ENCODE peak calls at places on chromosome 14, in ten cellular contexts. P is effector memory CD4-positive, alpha-beta T cell; L is brain microvascular endothelial cell; R is neural progenitor cell; T is CD4-positive, alpha-beta T cell; V is colonic mucosa; Y is sigmoid colon; J is heart left ventricle; W is HepG2; N is Panc1. B is an unnamed sample.

GRCh38 chr14:77023001-77023996 is 5.2 kb downstream of the IRF2BPL start:
- DNase-seq in N (no peak), P (no peak), W (peak), V (peak), Y (peak), L (no peak), J (peak), T (no peak), R (peak), B (no peak)

GRCh38 chr14:86405250-86405649 is 875.3 kb downstream of the FLRT2 start:
- DNase-seq in L (no peak), N (no peak), V (no peak), Y (no peak), T (no peak), J (no peak), W (no peak), P (no peak), R (no peak), B (no peak)

GRCh38 chr14:54450535-54450934 is 9.4 kb upstream of the CNIH1 start:
- DNase-seq in R (no peak), L (no peak), V (no peak), N (no peak), J (no peak), P (no peak), Y (no peak), T (no peak), W (no peak), B (no peak)

GRCh38 chr14:51428981-51429380 is 188.9 kb downstream of the TMX1 start:
- DNase-seq in P (no peak), W (no peak), L (no peak), N (no peak), Y (no peak), R (no peak), V (no peak), T (no peak), J (no peak), B (no peak)

GRCh38 chr14:93047661-93048060 is 68.1 kb downstream of the ITPK1 start:
- DNase-seq in P (no peak), L (no peak), W (no peak), Y (no peak), V (no peak), J (peak), N (no peak), R (no peak), T (no peak), B (no peak)

GRCh38 chr14:99179946-99180345 is 92.1 kb downstream of the BCL11B start:
- DNase-seq in Y (no peak), W (no peak), J (no peak), R (no peak), L (no peak), V (no peak), T (no peak), P (no peak), N (no peak), B (no peak)

GRCh38 chr14:78782551-78782950 is 612.4 kb downstream of the NRXN3 start:
- DNase-seq in N (no peak), L (no peak), T (no peak), J (no peak), P (no peak), W (no peak), R (no peak), V (no peak), Y (no peak), B (no peak)

GRCh38 chr14:61477845-61478438 is 156.6 kb downstream of the PRKCH start:
- DNase-seq in L (peak), P (peak), T (no peak), N (no peak), W (no peak), R (no peak), J (peak), Y (peak), V (peak), B (peak)

GRCh38 chr14:76011959-76012802 is 26.6 kb downstream of the IFT43 start:
- DNase-seq in L (peak), Y (peak), P (no peak), N (no peak), T (no peak), W (no peak), R (peak), J (peak), V (no peak), B (peak)

GRCh38 chr14:21524575-21525518 is 1.3 kb downstream of the SALL2 start:
- DNase-seq in R (no peak), T (no peak), L (no peak), P (no peak), Y (no peak), N (no peak), W (no peak), V (no peak), J (no peak), B (no peak)

GRCh38 chr14:67426161-67426560 is 14.2 kb upstream of the PLEK2 start:
- DNase-seq in V (no peak), Y (peak), L (no peak), P (no peak), N (no peak), T (no peak), W (no peak), J (peak), R (no peak), B (no peak)

GRCh38 chr14:49959822-49960408 is 67.0 kb downstream of the ARF6 start:
- DNase-seq in V (peak), R (no peak), P (no peak), N (no peak), T (no peak), J (no peak), Y (no peak), W (no peak), L (no peak), B (no peak)

GRCh38 chr14:51448831-51449665 is 202.7 kb upstream of the FRMD6 start:
- DNase-seq in L (peak), T (no peak), Y (no peak), W (no peak), J (peak), N (no peak), P (no peak), V (no peak), R (no peak), B (no peak)

GRCh38 chr14:92040431-92041040 is 677 bp upstream of the TRIP11 start:
- DNase-seq in T (no peak), L (peak), N (no peak), Y (no peak), P (no peak), V (peak), W (peak), J (no peak), R (no peak), B (no peak)

GRCh38 chr14:69263364-69263763 is 3.4 kb downstream of the GALNT16 start:
- DNase-seq in R (no peak), V (no peak), J (peak), W (no peak), N (no peak), Y (peak), L (peak), P (no peak), T (no peak), B (peak)

GRCh38 chr14:106491851-106492250 is 965.5 kb downstream of the TMEM121 start:
- DNase-seq in L (no peak), T (no peak), V (no peak), J (no peak), N (no peak), P (no peak), Y (no peak), W (no peak), R (no peak), B (no peak)

GRCh38 chr14:65179918-65180724 is 77.8 kb upstream of the MAX start:
- DNase-seq in T (no peak), V (peak), R (no peak), W (no peak), N (no peak), L (peak), P (no peak), J (peak), Y (peak), B (no peak)

GRCh38 chr14:89266754-89267153 is 150.3 kb downstream of the FOXN3 start:
- DNase-seq in R (no peak), P (no peak), W (no peak), J (no peak), Y (no peak), T (no peak), V (no peak), L (no peak), N (no peak), B (peak)

GRCh38 chr14:23562822-23563472 is 4.6 kb downstream of the AP1G2 start:
- DNase-seq in R (peak), Y (peak), V (peak), L (peak), W (peak), N (no peak), J (no peak), T (peak), P (peak), B (no peak)

GRCh38 chr14:76955575-76956252 is 72.8 kb downstream of the IRF2BPL start:
- DNase-seq in J (peak), P (peak), N (no peak), R (no peak), Y (no peak), L (peak), W (peak), T (peak), V (peak), B (no peak)

GRCh38 chr14:67532998-67533753 is at the start of gene PLEKHH1:
- DNase-seq in P (no peak), R (peak), T (peak), J (peak), L (peak), N (no peak), Y (peak), W (peak), V (peak), B (no peak)

GRCh38 chr14:100857196-100857922 is 31.4 kb downstream of the MEG3 start:
- DNase-seq in W (no peak), N (no peak), V (no peak), P (no peak), J (no peak), R (no peak), T (no peak), L (no peak), Y (no peak), B (no peak)

GRCh38 chr14:54776361-54777001 is 126.1 kb downstream of the GCH1 start:
- DNase-seq in R (no peak), J (peak), L (peak), Y (peak), W (no peak), T (peak), P (no peak), V (no peak), N (no peak), B (peak)

GRCh38 chr14:33848706-33849454 is 102.0 kb downstream of the EGLN3 start:
- DNase-seq in P (no peak), W (peak), R (peak), L (peak), J (peak), Y (peak), N (peak), V (peak), T (peak), B (no peak)

GRCh38 chr14:60805881-60806569 is 71.5 kb downstream of the MNAT1 start:
- DNase-seq in W (no peak), N (no peak), J (no peak), V (no peak), L (peak), T (no peak), P (no peak), R (no peak), Y (no peak), B (no peak)

GRCh38 chr14:22047105-22047504 is 373.5 kb upstream of the OR4E1 start:
- DNase-seq in V (no peak), N (no peak), J (no peak), R (peak), L (no peak), P (no peak), T (no peak), Y (no peak), W (peak), B (no peak)

GRCh38 chr14:54653764-54654469 is 87.0 kb downstream of the SAMD4A start:
- DNase-seq in T (no peak), Y (peak), R (peak), N (no peak), W (peak), V (no peak), P (no peak), J (peak), L (peak), B (peak)

GRCh38 chr14:96103560-96104460 is 64.6 kb downstream of the C14orf132 start:
- DNase-seq in V (no peak), Y (no peak), N (no peak), L (no peak), W (no peak), P (no peak), R (no peak), J (no peak), T (no peak), B (no peak)

GRCh38 chr14:39946796-39947195 is 514.6 kb upstream of the FBXO33 start:
- DNase-seq in P (no peak), W (no peak), L (no peak), J (no peak), T (no peak), Y (no peak), N (no peak), R (no peak), V (no peak), B (no peak)

DNA sequence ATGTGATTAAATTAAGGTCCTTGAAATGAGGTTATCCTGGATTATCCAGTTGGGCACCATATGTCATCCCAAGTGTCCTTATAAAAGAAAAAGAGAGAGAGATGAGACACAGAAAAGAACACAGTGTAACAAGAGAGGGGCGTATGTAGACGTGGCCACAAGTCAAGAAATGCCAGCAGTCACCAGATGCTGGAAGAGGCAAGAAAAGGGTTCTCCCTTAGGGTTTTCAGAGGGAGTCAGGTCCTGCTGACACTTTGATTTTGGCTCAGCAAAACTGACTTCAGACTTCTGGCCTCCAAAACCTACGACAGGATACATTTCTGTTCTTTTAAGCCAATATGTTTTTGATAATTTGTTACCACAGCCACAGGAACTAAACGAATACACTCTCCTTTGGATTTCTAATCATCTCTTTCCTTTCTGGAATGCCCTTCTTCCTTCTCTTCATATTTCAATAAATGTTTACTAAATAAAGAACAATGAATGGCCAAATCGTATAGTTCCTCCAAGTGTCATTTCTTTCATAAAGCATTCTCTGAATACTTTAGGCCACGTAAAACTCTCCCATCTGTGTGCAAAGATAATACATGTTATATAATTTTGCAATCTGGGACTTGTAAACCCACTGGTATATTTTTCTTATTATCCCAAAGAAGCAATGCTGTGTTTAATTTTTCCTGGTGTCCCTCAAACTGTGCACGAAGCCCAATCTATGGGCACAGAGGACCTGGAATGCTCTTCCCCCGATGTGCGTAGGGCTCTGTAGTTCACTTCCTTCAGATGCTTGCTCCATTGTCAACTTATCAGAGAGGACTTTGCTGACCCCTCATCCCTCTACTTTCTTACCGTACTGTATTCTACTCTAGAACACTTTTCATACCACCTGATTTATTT is 303.6 kb downstream of the CEP128 start:
- DNase-seq in R (no peak), T (no peak), P (no peak), Y (no peak), W (no peak), J (no peak), N (no peak), L (peak), V (no peak), B (no peak)
- H3K27ac ChIP-seq in R (no peak), T (no peak), P (no peak), Y (no peak), W (no peak), J (no peak), N (no peak), L (peak), V (no peak), B (no peak)

DNA sequence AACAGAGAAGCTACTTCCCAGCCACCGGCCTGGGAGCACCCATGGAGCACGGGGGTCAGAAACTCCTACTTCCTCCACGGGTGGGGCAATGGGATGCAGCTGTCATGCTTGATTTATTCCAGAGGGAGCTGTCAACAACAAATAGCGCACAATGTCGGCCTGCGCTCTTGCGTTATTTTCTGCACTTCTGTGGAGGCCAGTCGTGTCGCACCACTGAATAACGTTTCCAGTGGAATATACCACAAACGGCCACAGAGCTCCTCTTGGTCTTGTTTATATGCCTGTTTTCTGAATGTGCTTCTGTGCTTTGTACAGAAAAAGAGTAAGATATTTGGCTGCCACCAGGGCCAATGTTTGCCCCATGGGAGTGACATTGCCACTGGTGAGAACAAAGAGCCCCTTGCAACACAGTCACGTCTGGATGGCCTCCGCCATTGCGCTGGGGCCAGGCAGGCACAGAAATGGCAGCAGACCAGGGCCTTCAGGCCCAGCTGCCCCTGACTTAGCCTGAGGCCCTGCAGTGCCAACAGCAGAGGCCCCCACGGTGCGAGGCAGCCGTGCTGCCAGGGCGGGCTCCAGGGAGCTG is 28.8 kb upstream of the TMEM179 start:
- DNase-seq in W (no peak), V (no peak), P (no peak), L (no peak), J (no peak), Y (peak), T (no peak), R (no peak), N (no peak), B (no peak)
- H3K27ac ChIP-seq in W (no peak), V (no peak), P (no peak), L (no peak), J (no peak), Y (no peak), T (no peak), R (no peak), N (no peak), B (no peak)

DNA sequence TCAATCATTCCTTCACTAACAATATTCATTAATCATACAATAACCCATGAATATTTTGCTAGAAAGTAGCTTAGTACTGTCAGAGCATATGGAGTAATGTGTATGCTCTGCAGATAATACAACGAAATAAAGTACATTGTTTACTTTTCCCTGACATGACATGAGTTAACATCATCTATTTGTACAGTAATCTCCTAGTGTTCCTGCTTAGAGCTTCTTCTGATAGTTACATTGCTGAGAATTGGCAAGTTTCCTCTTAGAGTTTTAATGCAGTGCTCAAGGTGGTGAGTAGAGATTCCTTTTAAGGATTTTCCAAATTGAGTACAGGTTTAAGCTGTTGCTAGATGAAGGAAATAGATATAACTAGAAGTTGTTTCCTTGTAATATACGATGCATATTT is 164.5 kb upstream of the NPAS3 start:
- DNase-seq in V (no peak), N (no peak), T (no peak), L (no peak), R (no peak), J (no peak), Y (no peak), P (no peak), W (no peak), B (no peak)
- H3K27ac ChIP-seq in V (no peak), N (no peak), T (no peak), L (no peak), R (no peak), J (no peak), Y (no peak), P (no peak), W (no peak), B (no peak)

GRCh38 chr14:94584591-94585280 is 3.5 kb downstream of the SERPINA5 start:
- DNase-seq in V (no peak), N (no peak), J (no peak), W (no peak), Y (no peak), R (peak), T (no peak), L (no peak), P (no peak), B (no peak)

GRCh38 chr14:94581127-94581999 is at the start of gene SERPINA5:
- DNase-seq in V (no peak), R (peak), J (peak), L (peak), P (no peak), T (no peak), W (peak), Y (no peak), N (no peak), B (no peak)

GRCh38 chr14:94583557-94583956 is 2.3 kb downstream of the SERPINA5 start:
- DNase-seq in P (no peak), J (no peak), L (no peak), W (no peak), N (no peak), Y (no peak), T (no peak), R (no peak), V (no peak), B (no peak)

GRCh38 chr14:94582199-94582750 is 1.0 kb downstream of the SERPINA5 start:
- DNase-seq in R (no peak), V (no peak), W (no peak), Y (peak), L (no peak), J (no peak), T (no peak), N (no peak), P (no peak), B (no peak)

GRCh38 chr14:94582851-94583250 is 1.6 kb downstream of the SERPINA5 start:
- DNase-seq in P (no peak), Y (no peak), R (no peak), T (no peak), V (no peak), L (no peak), N (no peak), J (no peak), W (peak), B (no peak)
- H3K27ac ChIP-seq in P (no peak), Y (no peak), R (no peak), T (no peak), V (no peak), L (no peak), N (no peak), J (no peak), W (peak), B (no peak)